ENCODE peak calls at places on chromosomes 1 and 21, in four cellular contexts. I is stomach, E is PC-3, D is neural crest cell. Y is an unnamed sample.

GRCh38 chr1:154609398-154610380 is 1.7 kb upstream of the ADAR start:
- DNase-seq in D (no peak), E (peak; percentile 63), I (no peak), Y (no peak)

GRCh38 chr1:38685373-38685772 is 174.2 kb downstream of the RRAGC start:
- DNase-seq in D (no peak), E (no peak), I (no peak), Y (peak; percentile 73)

GRCh38 chr1:89987170-89987819 is 7.6 kb upstream of the ZNF326 start:
- DNase-seq in E (peak; percentile 88), I (peak; percentile 51), D (peak; percentile 37), Y (no peak)

GRCh38 chr21:45695086-45695485 is 51.6 kb downstream of the PCBP3 start:
- DNase-seq in E (no peak), I (no peak), D (no peak), Y (no peak)

GRCh38 chr1:92483442-92484170 is 3.1 kb downstream of the GFI1 start:
- DNase-seq in D (peak; percentile 14), I (no peak), E (peak; percentile 23), Y (peak; percentile 39)

GRCh38 chr1:161013591-161014513 is 7.1 kb downstream of the F11R start:
- DNase-seq in D (no peak), I (peak; percentile 89), E (peak; percentile 65), Y (no peak)

GRCh38 chr1:226360106-226360746 is 47.7 kb downstream of the PARP1 start:
- DNase-seq in D (no peak), E (no peak), I (no peak), Y (no peak)

GRCh38 chr1:59046730-59047157 is 250.2 kb upstream of the FGGY start:
- DNase-seq in E (no peak), I (peak; percentile 36), D (no peak), Y (no peak)

GRCh38 chr1:179061360-179062282 is 20.2 kb upstream of the TOR3A start:
- DNase-seq in I (no peak), E (peak; percentile 33), D (no peak), Y (no peak)

GRCh38 chr21:30994917-30995316 is 43.4 kb downstream of the KRTAP19-8 start:
- DNase-seq in E (no peak), D (no peak), I (no peak), Y (no peak)

GRCh38 chr1:212561501-212561931 is 47.0 kb upstream of the ATF3 start:
- DNase-seq in I (no peak), D (no peak), E (peak; percentile 96), Y (no peak)

GRCh38 chr1:230105754-230106625 is 39.0 kb downstream of the GALNT2 start:
- DNase-seq in D (no peak), E (peak; percentile 99), I (no peak), Y (no peak)

GRCh38 chr1:116666747-116667576 is 571 bp downstream of the IGSF3 start:
- DNase-seq in I (peak; percentile 32), E (peak; percentile 10), D (no peak), Y (no peak)

GRCh38 chr1:100364731-100365130 is 12.4 kb downstream of the CDC14A start:
- DNase-seq in E (no peak), D (no peak), I (no peak), Y (no peak)

GRCh38 chr1:114270255-114271117 is 116.8 kb upstream of the SYT6 start:
- DNase-seq in D (no peak), E (no peak), I (no peak), Y (no peak)

GRCh38 chr1:226664413-226665101 is 74.5 kb downstream of the ITPKB start:
- DNase-seq in I (peak; percentile 74), E (peak; percentile 87), D (no peak), Y (no peak)

GRCh38 chr1:7372477-7373120 is 398.5 kb upstream of the VAMP3 start:
- DNase-seq in I (no peak), E (no peak), D (no peak), Y (no peak)

GRCh38 chr1:60849401-60849800 is 233.0 kb upstream of the NFIA start:
- DNase-seq in E (no peak), I (no peak), D (no peak), Y (no peak)

GRCh38 chr1:216739771-216740170 is 16.5 kb upstream of the ESRRG start:
- DNase-seq in E (no peak), D (no peak), I (no peak), Y (no peak)

GRCh38 chr1:216740334-216740733 is 17.1 kb upstream of the ESRRG start:
- DNase-seq in D (no peak), I (no peak), E (no peak), Y (no peak)

GRCh38 chr1:216742625-216743024 is 19.4 kb upstream of the ESRRG start:
- DNase-seq in E (peak; percentile 54), D (no peak), I (no peak), Y (no peak)
- TF ChIP-seq CTCF in E (peak; percentile 92), D (peak; percentile 67), I (no peak), Y (peak; percentile 50)

DNA sequence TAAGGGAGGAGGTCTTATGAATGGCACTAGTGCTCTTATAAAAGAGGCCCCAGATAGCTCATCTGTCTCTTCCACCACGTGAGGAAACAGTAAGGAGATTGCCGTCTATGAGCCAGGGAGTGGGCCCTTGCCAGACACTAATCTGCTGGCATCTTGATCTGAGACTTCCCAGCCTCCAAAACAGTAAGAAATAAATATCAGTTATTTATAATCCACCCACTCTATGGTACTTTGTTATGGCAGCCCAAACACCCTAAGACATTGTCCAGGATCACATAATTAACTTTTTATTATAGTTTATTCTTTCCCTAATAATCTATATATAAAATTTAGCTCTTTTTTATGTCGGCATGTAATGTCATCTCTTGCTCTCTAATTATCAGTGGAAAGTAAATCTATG is 144.0 kb upstream of the IRF2BP2 start:
- DNase-seq in I (no peak), E (no peak), D (no peak), Y (no peak)
- TF ChIP-seq CTCF in I (no peak), E (no peak), D (no peak), Y (no peak)

GRCh38 chr1:222455188-222455879 is 92.6 kb downstream of the HHIPL2 start:
- DNase-seq in D (peak; percentile 88), I (peak; percentile 79), E (peak; percentile 98), Y (peak; percentile 91)
- TF ChIP-seq CTCF in D (peak; percentile 98), I (peak; percentile 55), E (peak; percentile 99), Y (peak; percentile 88)

GRCh38 chr21:34075099-34075425 is 1.7 kb downstream of the MRPS6 start:
- DNase-seq in I (no peak), D (no peak), E (no peak), Y (no peak)

GRCh38 chr21:34073749-34074282 is 438 bp downstream of the MRPS6 start:
- DNase-seq in D (peak; percentile 16), I (peak; percentile 38), E (peak; percentile 34), Y (peak; percentile 48)

GRCh38 chr21:34075760-34076159 is 2.4 kb downstream of the MRPS6 start:
- DNase-seq in E (no peak), I (no peak), D (no peak), Y (no peak)

GRCh38 chr21:34073032-34073748 is at the start of the genes MRPS6 and SLC5A3:
- DNase-seq in E (peak; percentile 83), I (peak; percentile 87), D (peak; percentile 75), Y (peak; percentile 87)

GRCh38 chr21:34074283-34075098 is 1.1 kb downstream of the MRPS6 start:
- DNase-seq in I (no peak), D (peak; percentile 8), E (peak; percentile 32), Y (no peak)
- TF ChIP-seq CTCF in I (no peak), D (peak; percentile 53), E (no peak), Y (peak; percentile 39)

DNA sequence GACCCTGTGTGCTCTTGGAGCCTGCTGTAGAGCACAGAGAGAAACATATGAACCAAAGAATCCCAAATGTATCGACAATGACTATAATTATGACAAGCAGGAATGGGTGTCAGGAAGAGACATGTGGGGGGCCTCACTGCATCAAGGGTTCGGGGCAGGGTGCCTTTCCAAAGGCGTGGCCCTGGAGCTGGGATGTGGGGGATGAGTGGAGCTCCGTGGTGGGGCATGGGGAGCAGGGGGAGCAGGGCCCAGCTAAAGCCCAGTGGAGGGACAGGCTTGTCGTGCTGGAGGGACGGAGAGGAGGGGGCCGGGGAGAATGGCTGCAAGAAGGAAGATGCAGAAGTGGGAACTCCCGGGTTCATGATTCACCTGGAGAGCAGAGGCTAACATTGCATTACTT is 124.5 kb upstream of the RUNX3 start:
- DNase-seq in E (no peak), I (no peak), D (no peak), Y (no peak)
- TF ChIP-seq CTCF in E (no peak), I (no peak), D (no peak), Y (no peak)

GRCh38 chr1:18413906-18414305 is 66.8 kb upstream of the KLHDC7A start:
- DNase-seq in D (no peak), I (peak; percentile 38), E (peak; percentile 53), Y (no peak)
- TF ChIP-seq CTCF in D (no peak), I (no peak), E (no peak), Y (no peak)

GRCh38 chr1:203463469-203464062 is 12.0 kb upstream of the PRELP start:
- DNase-seq in I (no peak), E (peak; percentile 10), D (no peak), Y (no peak)
- TF ChIP-seq CTCF in I (peak; percentile 20), E (peak; percentile 35), D (no peak), Y (no peak)

GRCh38 chr1:26363549-26364448 is 8.8 kb downstream of the ZNF683 start:
- DNase-seq in D (peak; percentile 93), E (peak; percentile 80), I (peak; percentile 85), Y (peak; percentile 91)
- TF ChIP-seq CTCF in D (peak; percentile 98), E (peak; percentile 98), I (peak; percentile 82), Y (peak; percentile 97)

GRCh38 chr1:184340984-184341383 is 45.8 kb upstream of the C1orf21 start:
- DNase-seq in I (no peak), E (no peak), D (no peak), Y (no peak)
- TF ChIP-seq CTCF in I (no peak), E (peak; percentile 41), D (peak; percentile 34), Y (no peak)